ENCODE peak calls at places on chromosomes 7 and 10, in four cellular contexts. V is brain microvascular endothelial cell, L is NCI-H446, B is GM18507. J is an unnamed sample.

GRCh38 chr10:63429280-63429679 is 36.5 kb downstream of the JMJD1C start:
- DNase-seq in B (no peak), V (no peak), L (no peak), J (no peak)

GRCh38 chr7:130127404-130128395 is 57.4 kb downstream of the KLHDC10 start:
- DNase-seq in B (no peak), V (no peak), L (no peak), J (no peak)

GRCh38 chr10:132309879-132310591 is 2.3 kb upstream of the STK32C start:
- DNase-seq in V (no peak), B (no peak), L (no peak), J (no peak)

GRCh38 chr7:74334026-74334425 is 44.8 kb downstream of the CLIP2 start:
- DNase-seq in B (no peak), L (no peak), V (peak; percentile 79), J (no peak)

GRCh38 chr7:147903871-147904576 is 686.5 kb upstream of the C7orf33 start:
- DNase-seq in V (no peak), L (no peak), B (no peak), J (no peak)

GRCh38 chr10:124572751-124573150 is 111.1 kb downstream of the LHPP start:
- DNase-seq in V (no peak), L (no peak), B (no peak), J (no peak)

GRCh38 chr10:33422779-33423520 is 88.5 kb upstream of the NRP1 start:
- DNase-seq in L (no peak), V (no peak), B (no peak), J (no peak)

GRCh38 chr10:112389147-112389822 is 15.4 kb downstream of the ACSL5 start:
- DNase-seq in B (no peak), L (no peak), V (peak; percentile 56), J (no peak)

GRCh38 chr10:114491933-114492332 is 87.6 kb upstream of the AFAP1L2 start:
- DNase-seq in V (no peak), B (no peak), L (peak; percentile 75), J (no peak)

GRCh38 chr7:149809215-149809614 is 29.0 kb upstream of the ZNF862 start:
- DNase-seq in B (no peak), L (no peak), V (no peak), J (no peak)

GRCh38 chr10:78065616-78066410 is 32.1 kb downstream of the RPS24 start:
- DNase-seq in B (no peak), L (no peak), V (no peak), J (no peak)

GRCh38 chr7:2629740-2630681 is 1.8 kb upstream of the TTYH3 start:
- DNase-seq in L (no peak), V (no peak), B (no peak), J (no peak)

GRCh38 chr10:106557951-106558733 is 606.4 kb downstream of the SORCS1 start:
- DNase-seq in L (no peak), B (no peak), V (peak; percentile 2), J (no peak)

GRCh38 chr10:4541292-4541691 is 284.7 kb upstream of the AKR1E2 start:
- DNase-seq in B (no peak), V (peak; percentile 89), L (no peak), J (no peak)

GRCh38 chr7:38367301-38367700 is 93.9 kb upstream of the TARP start:
- DNase-seq in L (no peak), B (no peak), V (no peak), J (no peak)

GRCh38 chr10:73991846-73992245 is 6.1 kb upstream of the VCL start:
- DNase-seq in V (no peak), L (no peak), B (no peak), J (peak; percentile 83)

GRCh38 chr10:47361293-47361692 is 13.1 kb downstream of the RBP3 start:
- DNase-seq in L (no peak), B (no peak), V (peak; percentile 20), J (peak; percentile 36)

GRCh38 chr7:39238209-39238869 is 260.6 kb downstream of the POU6F2 start:
- DNase-seq in L (no peak), V (no peak), B (no peak), J (no peak)

GRCh38 chr7:79982151-79982770 is 152.4 kb upstream of the GNAI1 start:
- DNase-seq in V (peak; percentile 12), B (no peak), L (no peak), J (no peak)

GRCh38 chr7:69782917-69783684 is 184.8 kb downstream of the AUTS2 start:
- DNase-seq in V (no peak), B (no peak), L (peak; percentile 63), J (no peak)

GRCh38 chr7:49324707-49325106 is 400.4 kb downstream of the CDC14C start:
- DNase-seq in B (no peak), L (peak; percentile 35), V (no peak), J (no peak)

GRCh38 chr7:4797858-4798705 is 22.7 kb downstream of the AP5Z1 start:
- DNase-seq in V (no peak), L (no peak), B (peak; percentile 57), J (no peak)

GRCh38 chr7:77667459-77668090 is 28.7 kb upstream of the RSBN1L start:
- DNase-seq in V (no peak), B (no peak), L (no peak), J (no peak)